ENCODE peak calls at places on chromosomes 4 and X, in four cellular contexts. J is HEK293T, I is LoVo, V is HFFc6. L is an unnamed sample.

GRCh38 chr4:8050180-8050554 is 108.4 kb downstream of the ABLIM2 start:
- DNase-seq in V (no peak), J (no peak), I (no peak), L (no peak)

GRCh38 chr4:125187621-125188176 is 127.1 kb upstream of the FAT4 start:
- DNase-seq in I (no peak), J (no peak), V (peak), L (no peak)

GRCh38 chrX:42714981-42715688 is 62.8 kb downstream of the PPP1R2C start:
- DNase-seq in I (peak), J (peak), V (no peak), L (no peak)

GRCh38 chrX:140765043-140765784 is 55.7 kb downstream of the LINC00632 start:
- DNase-seq in J (peak), V (no peak), I (no peak), L (no peak)

GRCh38 chr4:184825394-184826314 is at the start of gene ACSL1:
- DNase-seq in J (peak), V (peak), I (peak), L (no peak)

GRCh38 chr4:110163327-110164070 is 34.9 kb downstream of the ELOVL6 start:
- DNase-seq in I (peak), V (peak), J (no peak), L (no peak)

GRCh38 chr4:82138376-82138775 is 235.4 kb downstream of the HNRNPD start:
- DNase-seq in J (no peak), V (no peak), I (no peak), L (no peak)

GRCh38 chrX:404656-405055 is 17.9 kb upstream of the PPP2R3B start:
- DNase-seq in J (no peak), I (no peak), V (no peak), L (no peak)

GRCh38 chrX:118272237-118272636 is 73.7 kb upstream of the WDR44 start:
- DNase-seq in I (no peak), J (no peak), V (no peak), L (no peak)

GRCh38 chrX:9279271-9279596 is 185.6 kb upstream of the TBL1X start:
- DNase-seq in J (no peak), V (no peak), I (no peak), L (no peak)

GRCh38 chrX:22818061-22818460 is 181.7 kb upstream of the DDX53 start:
- DNase-seq in I (no peak), J (no peak), V (no peak), L (no peak)

GRCh38 chr4:168864831-168865541 is 145.1 kb downstream of the CBR4 start:
- DNase-seq in I (no peak), V (peak), J (no peak), L (no peak)

GRCh38 chr4:24730256-24731001 is 64.9 kb upstream of the SOD3 start:
- DNase-seq in J (no peak), I (no peak), V (no peak), L (no peak)

GRCh38 chrX:110012818-110013484 is 10.0 kb downstream of the TMEM164 start:
- DNase-seq in I (no peak), J (no peak), V (no peak), L (no peak)

GRCh38 chrX:65196758-65197371 is 220.6 kb upstream of the ZC4H2 start:
- DNase-seq in V (no peak), I (peak), J (peak), L (no peak)

GRCh38 chr4:2059034-2059725 is at the start of gene NAT8L:
- DNase-seq in V (no peak), J (peak), I (peak), L (no peak)

GRCh38 chr4:113435893-113436292 is 325.6 kb downstream of the CAMK2D start:
- DNase-seq in V (peak), J (no peak), I (peak), L (no peak)

L was measured in KG1.